ENCODE peak calls at places on chromosomes 5 and 9, in ten cellular contexts. R, M, F, T, Y, J, Q, Z, N and U are unnamed samples.

GRCh38 chr5:50889790-50890189 is 223.4 kb downstream of the PARP8 start:
- DNase-seq in R (no peak), M (no peak), F (no peak), T (no peak), Y (no peak), J (no peak), Q (no peak), Z (no peak), N (no peak), U (no peak)

GRCh38 chr9:131289301-131290038 is at the start of gene PLPP7:
- DNase-seq in R (no peak), M (no peak), F (peak), T (no peak), Y (no peak), J (peak), Q (no peak), Z (peak), N (peak), U (no peak)

GRCh38 chr5:170312666-170313065 is 15.1 kb upstream of the LCP2 start:
- DNase-seq in R (no peak), M (no peak), F (peak), T (peak), Y (no peak), J (no peak), Q (no peak), Z (peak), N (peak), U (peak)

GRCh38 chr5:111518747-111519146 is 6.4 kb upstream of the STARD4 start:
- DNase-seq in R (no peak), M (no peak), F (no peak), T (no peak), Y (no peak), J (no peak), Q (no peak), Z (no peak), N (no peak), U (no peak)

GRCh38 chr9:95074632-95075269 is 242.8 kb downstream of the FANCC start:
- DNase-seq in R (no peak), M (no peak), F (no peak), T (no peak), Y (no peak), J (no peak), Q (no peak), Z (no peak), N (no peak), U (no peak)

GRCh38 chr5:75567710-75568109 is 43.5 kb upstream of the ANKDD1B start:
- DNase-seq in R (no peak), M (peak), F (peak), T (no peak), Y (no peak), J (no peak), Q (peak), Z (peak), N (peak), U (no peak)

GRCh38 chr9:109468927-109469326 is 29.2 kb downstream of the PTPN3 start:
- DNase-seq in R (no peak), M (no peak), F (no peak), T (no peak), Y (no peak), J (no peak), Q (peak), Z (no peak), N (no peak), U (no peak)

GRCh38 chr5:143641957-143642356 is 170.0 kb upstream of the HMHB1 start:
- DNase-seq in R (no peak), M (no peak), F (no peak), T (no peak), Y (no peak), J (no peak), Q (no peak), Z (no peak), N (no peak), U (no peak)

GRCh38 chr5:93151121-93151520 is 429.9 kb downstream of the NR2F1-AS1 start:
- DNase-seq in R (peak), M (peak), F (peak), T (no peak), Y (no peak), J (no peak), Q (peak), Z (no peak), N (peak), U (no peak)

GRCh38 chr5:169964247-169964646 is 16.0 kb downstream of the INSYN2B start:
- DNase-seq in R (no peak), M (no peak), F (no peak), T (no peak), Y (no peak), J (no peak), Q (no peak), Z (no peak), N (no peak), U (no peak)

GRCh38 chr5:74679968-74680367 is 5.1 kb upstream of the HEXB start:
- DNase-seq in R (no peak), M (no peak), F (peak), T (no peak), Y (no peak), J (no peak), Q (no peak), Z (no peak), N (peak), U (no peak)

GRCh38 chr5:160290751-160291150 is 21.6 kb downstream of the CCNJL start:
- DNase-seq in R (no peak), M (no peak), F (no peak), T (no peak), Y (no peak), J (no peak), Q (no peak), Z (no peak), N (no peak), U (no peak)

GRCh38 chr5:68911840-68912690 is 181.7 kb upstream of the SLC30A5 start:
- DNase-seq in R (peak), M (peak), F (peak), T (no peak), Y (no peak), J (peak), Q (peak), Z (peak), N (peak), U (no peak)

GRCh38 chr5:151947924-151948323 is 23.3 kb upstream of the GLRA1 start:
- DNase-seq in R (no peak), M (no peak), F (no peak), T (no peak), Y (no peak), J (no peak), Q (peak), Z (peak), N (no peak), U (no peak)

GRCh38 chr5:1835431-1835830 is 34.2 kb downstream of the NDUFS6 start:
- DNase-seq in R (no peak), M (no peak), F (no peak), T (no peak), Y (no peak), J (no peak), Q (no peak), Z (no peak), N (no peak), U (no peak)

GRCh38 chr9:95373069-95373681 is 55.7 kb upstream of the FANCC start:
- DNase-seq in R (no peak), M (peak), F (no peak), T (no peak), Y (no peak), J (no peak), Q (peak), Z (no peak), N (no peak), U (no peak)

GRCh38 chr5:69152731-69153130 is 14.2 kb upstream of the CCNB1 start:
- DNase-seq in R (no peak), M (no peak), F (no peak), T (no peak), Y (no peak), J (no peak), Q (no peak), Z (no peak), N (no peak), U (no peak)

GRCh38 chr5:3155717-3156116 is 404.2 kb upstream of the IRX2 start:
- DNase-seq in R (no peak), M (no peak), F (no peak), T (no peak), Y (no peak), J (no peak), Q (no peak), Z (no peak), N (no peak), U (no peak)

GRCh38 chr9:75200892-75201470 is 112.7 kb downstream of the OSTF1 start:
- DNase-seq in R (no peak), M (peak), F (peak), T (no peak), Y (no peak), J (peak), Q (peak), Z (peak), N (peak), U (no peak)

GRCh38 chr9:124121725-124122124 is 110.2 kb downstream of the LHX2 start:
- DNase-seq in R (no peak), M (no peak), F (no peak), T (no peak), Y (no peak), J (no peak), Q (no peak), Z (no peak), N (no peak), U (no peak)

GRCh38 chr5:168066536-168067208 is 224.8 kb upstream of the WWC1 start:
- DNase-seq in R (no peak), M (no peak), F (no peak), T (no peak), Y (no peak), J (no peak), Q (no peak), Z (no peak), N (no peak), U (no peak)

GRCh38 chr5:79491690-79492317 is 22.1 kb downstream of the HOMER1 start:
- DNase-seq in R (no peak), M (no peak), F (no peak), T (no peak), Y (no peak), J (no peak), Q (no peak), Z (no peak), N (no peak), U (no peak)

GRCh38 chr9:114034176-114034575 is 43.9 kb downstream of the AMBP start:
- DNase-seq in R (no peak), M (no peak), F (no peak), T (no peak), Y (no peak), J (no peak), Q (no peak), Z (no peak), N (no peak), U (no peak)

GRCh38 chr9:110808599-110808980 is 140.0 kb downstream of the MUSK start:
- DNase-seq in R (no peak), M (no peak), F (no peak), T (no peak), Y (no peak), J (no peak), Q (no peak), Z (no peak), N (no peak), U (no peak)

GRCh38 chr9:31588010-31588409 is 796.4 kb upstream of the ACO1 start:
- DNase-seq in R (no peak), M (no peak), F (no peak), T (no peak), Y (no peak), J (no peak), Q (no peak), Z (no peak), N (no peak), U (no peak)

GRCh38 chr5:139872052-139872766 is 76.6 kb downstream of the PSD2 start:
- DNase-seq in R (no peak), M (no peak), F (no peak), T (no peak), Y (no peak), J (no peak), Q (no peak), Z (no peak), N (no peak), U (no peak)
- TF ChIP-seq CTCF in R (no peak), M (peak), F (no peak), T (no peak), Y (no peak), J (peak), Q (no peak), Z (peak), N (no peak), U (no peak)

DNA sequence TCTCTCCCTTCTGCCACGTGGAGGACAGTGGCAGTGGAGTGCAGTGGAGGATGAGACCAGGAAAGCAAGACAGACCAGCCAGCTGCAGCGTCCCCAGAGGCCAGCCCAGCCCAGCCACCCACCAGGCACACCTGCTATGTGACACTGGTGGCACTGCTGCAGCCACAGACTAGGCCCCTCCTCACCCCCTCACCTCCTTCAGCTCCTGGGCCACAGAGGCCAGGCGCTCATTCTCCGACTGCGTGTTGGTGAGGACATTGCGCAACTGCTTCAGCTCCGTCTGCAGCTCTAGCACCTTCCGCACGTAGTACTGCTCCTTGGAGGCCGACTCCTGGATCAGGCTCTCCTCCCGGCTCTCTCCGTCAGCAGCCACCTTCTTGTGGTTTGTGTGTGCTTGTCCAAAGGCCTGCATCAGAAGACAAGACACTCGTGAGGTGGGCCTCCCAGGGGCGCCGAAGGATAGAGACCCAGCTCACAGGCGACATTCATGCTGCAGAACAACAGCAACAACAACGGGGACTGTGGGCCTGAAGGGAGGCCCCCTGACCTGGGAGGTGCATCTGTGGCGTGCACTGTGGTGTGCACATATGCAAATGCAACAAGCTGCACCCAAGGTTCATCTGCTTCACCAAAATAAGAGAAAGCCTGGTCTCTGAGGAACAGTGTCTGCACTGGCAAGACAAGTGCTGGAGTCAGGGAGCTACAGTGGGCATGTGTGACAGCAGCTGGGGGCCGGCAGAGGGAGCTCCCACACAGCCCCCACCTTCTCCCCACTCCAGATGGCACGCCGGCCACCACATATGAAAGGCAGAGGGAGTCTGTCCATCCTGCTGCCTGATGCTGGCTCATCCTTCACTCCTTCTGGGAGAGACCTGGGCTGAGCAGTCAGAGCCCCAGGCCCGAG is 35.5 kb downstream of the BICD2 start:
- DNase-seq in R (no peak), M (no peak), F (peak), T (no peak), Y (no peak), J (peak), Q (no peak), Z (no peak), N (no peak), U (no peak)
- TF ChIP-seq CTCF in R (peak), M (no peak), F (peak), T (no peak), Y (peak), J (peak), Q (no peak), Z (no peak), N (no peak), U (peak)

DNA sequence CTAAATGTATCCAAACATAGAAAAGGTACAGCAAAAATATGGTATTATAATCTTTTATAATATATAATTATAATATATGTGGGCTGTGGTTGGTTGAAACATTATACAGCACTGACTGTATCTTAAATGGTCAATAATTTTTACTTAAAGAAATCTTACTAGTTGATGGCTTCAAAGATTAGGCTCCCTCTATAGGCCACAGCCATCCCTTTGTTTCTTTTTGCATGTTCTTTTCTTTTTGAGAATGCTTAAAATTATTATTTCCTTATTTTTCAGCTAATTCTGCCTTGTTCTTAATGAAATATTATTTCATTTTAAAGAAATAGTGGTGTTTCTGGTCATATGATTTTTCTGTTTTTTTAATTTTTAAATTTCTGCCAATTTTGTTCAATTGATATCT is 128.5 kb downstream of the MAST4 start:
- DNase-seq in R (no peak), M (no peak), F (no peak), T (no peak), Y (no peak), J (no peak), Q (no peak), Z (no peak), N (no peak), U (no peak)
- TF ChIP-seq CTCF in R (peak), M (no peak), F (peak), T (no peak), Y (no peak), J (no peak), Q (peak), Z (peak), N (peak), U (no peak)

GRCh38 chr9:121538221-121538620 is 38.6 kb upstream of the GGTA1 start:
- DNase-seq in R (no peak), M (peak), F (no peak), T (no peak), Y (no peak), J (peak), Q (no peak), Z (no peak), N (no peak), U (no peak)
- TF ChIP-seq CTCF in R (no peak), M (peak), F (no peak), T (no peak), Y (no peak), J (peak), Q (no peak), Z (peak), N (no peak), U (no peak)

GRCh38 chr9:127358770-127359169 is 38.2 kb upstream of the SLC2A8 start:
- DNase-seq in R (no peak), M (no peak), F (no peak), T (no peak), Y (no peak), J (no peak), Q (no peak), Z (no peak), N (no peak), U (no peak)

GRCh38 chr9:127360829-127361228 is 36.1 kb upstream of the SLC2A8 start:
- DNase-seq in R (no peak), M (peak), F (peak), T (no peak), Y (no peak), J (peak), Q (peak), Z (peak), N (peak), U (no peak)

GRCh38 chr9:127361561-127361960 is 35.4 kb upstream of the SLC2A8 start:
- DNase-seq in R (no peak), M (no peak), F (no peak), T (no peak), Y (no peak), J (no peak), Q (peak), Z (no peak), N (no peak), U (no peak)

GRCh38 chr9:127358023-127358535 is 38.9 kb upstream of the SLC2A8 start:
- DNase-seq in R (no peak), M (no peak), F (no peak), T (no peak), Y (no peak), J (no peak), Q (no peak), Z (no peak), N (no peak), U (no peak)

GRCh38 chr9:127360205-127360604 is 36.8 kb upstream of the SLC2A8 start:
- DNase-seq in R (no peak), M (no peak), F (no peak), T (no peak), Y (no peak), J (no peak), Q (no peak), Z (no peak), N (no peak), U (no peak)
- TF ChIP-seq CTCF in R (peak), M (no peak), F (no peak), T (no peak), Y (peak), J (no peak), Q (no peak), Z (peak), N (peak), U (no peak)

GRCh38 chr5:18314192-18314778 is 680.0 kb downstream of the TAF11L14 start:
- DNase-seq in R (no peak), M (peak), F (peak), T (no peak), Y (no peak), J (no peak), Q (peak), Z (no peak), N (peak), U (no peak)
- TF ChIP-seq CTCF in R (peak), M (peak), F (peak), T (peak), Y (peak), J (peak), Q (peak), Z (peak), N (peak), U (peak)

DNA sequence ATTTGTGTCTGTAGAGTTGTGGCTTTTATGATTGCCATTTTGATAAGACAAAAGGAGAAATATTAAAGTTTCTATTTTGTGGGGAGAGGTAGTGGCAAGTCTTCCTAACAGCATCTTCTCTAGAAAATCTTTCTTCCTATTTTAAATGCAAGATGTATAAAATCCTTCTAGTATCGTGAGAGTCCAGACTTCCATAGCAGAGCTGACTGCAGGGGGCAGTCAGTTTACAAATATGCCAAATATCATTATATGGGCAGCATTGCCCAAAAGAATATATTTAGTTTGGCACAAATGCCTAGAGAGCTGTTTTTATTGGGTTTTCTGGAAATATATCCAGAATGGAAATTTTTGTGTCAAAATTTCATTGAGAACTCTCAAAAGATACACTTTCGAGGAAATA is 82.1 kb upstream of the ALDH1A1 start:
- DNase-seq in R (no peak), M (peak), F (no peak), T (no peak), Y (no peak), J (no peak), Q (no peak), Z (no peak), N (no peak), U (no peak)
- TF ChIP-seq CTCF in R (no peak), M (peak), F (no peak), T (no peak), Y (no peak), J (no peak), Q (no peak), Z (peak), N (no peak), U (no peak)

GRCh38 chr9:132798817-132799790 is 79.0 kb downstream of the AK8 start:
- DNase-seq in R (no peak), M (peak), F (no peak), T (no peak), Y (peak), J (peak), Q (no peak), Z (no peak), N (no peak), U (no peak)
- TF ChIP-seq CTCF in R (no peak), M (peak), F (no peak), T (no peak), Y (peak), J (peak), Q (no peak), Z (peak), N (no peak), U (no peak)

DNA sequence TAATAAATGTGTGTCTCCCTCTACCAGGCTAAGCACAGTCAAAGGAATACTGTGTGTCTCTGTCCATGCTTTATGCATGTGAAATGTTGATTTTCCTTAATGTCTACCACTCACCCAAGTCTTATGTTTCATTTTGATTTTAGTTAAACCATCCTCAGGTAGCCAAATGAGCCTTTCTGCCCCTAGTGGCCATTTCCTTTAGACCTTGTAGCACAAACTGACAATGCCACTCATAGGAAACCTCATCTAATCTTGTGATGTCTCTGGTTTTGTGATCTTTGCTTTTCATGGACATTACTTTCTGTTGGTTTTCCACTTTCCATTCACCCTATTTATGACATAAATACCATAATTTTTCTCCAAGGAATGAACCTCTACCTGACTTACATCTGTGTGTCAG is 820.8 kb downstream of the MAT2B start:
- DNase-seq in R (no peak), M (no peak), F (no peak), T (no peak), Y (no peak), J (no peak), Q (no peak), Z (no peak), N (no peak), U (no peak)
- TF ChIP-seq CTCF in R (no peak), M (peak), F (no peak), T (no peak), Y (no peak), J (no peak), Q (no peak), Z (peak), N (peak), U (no peak)